ENCODE peak calls at places on chromosomes 4 and X, in seven cellular contexts. E is CD4-positive, alpha-beta memory T cell; L is activated T-helper 1 cell treated with anti-CD3 and anti-CD28 coated beads, Interleukin-2, amount 50 U/mL, for 16 hours; X is stimulated activated CD4-positive, alpha-beta T cell treated with anti-CD3 and anti-CD28 coated beads, Interleukin-4, amount 100 ng/mL, for 1 hour; H is activated naive CD4-positive, alpha-beta T cell treated with anti-CD3 and anti-CD28 coated beads for 36 hours; K is AG08395; V is neural crest cell. B is an unnamed sample.
A peak's percentile ranks its signal among the peaks of the same experiment; 100 is the strongest.

GRCh38 chrX:39936886-39937770 is 160.6 kb downstream of the BCOR start:
- DNase-seq in X (peak; percentile 4), H (peak; percentile 31), L (no peak), E (peak; percentile 6), K (no peak), V (no peak), B (no peak)

GRCh38 chr4:73066928-73067327 is 2.6 kb downstream of the COX18 start:
- DNase-seq in V (no peak), X (no peak), E (peak; percentile 31), L (no peak), K (no peak), H (peak; percentile 53), B (no peak)

GRCh38 chr4:101349346-101350064 is 2.2 kb upstream of the PPP3CA start:
- DNase-seq in X (no peak), H (no peak), E (no peak), L (no peak), K (no peak), V (no peak), B (no peak)

GRCh38 chrX:107718156-107718621 is 57.4 kb downstream of the TSC22D3 start:
- DNase-seq in H (peak; percentile 83), V (peak; percentile 61), K (peak; percentile 78), X (peak; percentile 51), E (peak; percentile 75), L (peak; percentile 55), B (peak; percentile 74)

GRCh38 chr4:14679906-14680305 is 322.4 kb upstream of the CPEB2 start:
- DNase-seq in X (no peak), V (no peak), K (no peak), E (no peak), L (no peak), H (no peak), B (no peak)

GRCh38 chrX:129000018-129000417 is 523.3 kb downstream of the SMARCA1 start:
- DNase-seq in E (no peak), L (no peak), K (no peak), V (no peak), H (no peak), X (no peak), B (no peak)

GRCh38 chr4:94887027-94887426 is 129.3 kb downstream of the BMPR1B start:
- DNase-seq in X (no peak), K (no peak), L (no peak), H (no peak), E (no peak), V (no peak), B (no peak)

GRCh38 chrX:151013164-151013743 is 30.1 kb downstream of the HMGB3 start:
- DNase-seq in L (no peak), H (no peak), V (no peak), K (no peak), E (no peak), X (no peak), B (no peak)

GRCh38 chr4:4659871-4660651 is 118.2 kb upstream of the STX18 start:
- DNase-seq in K (peak; percentile 92), X (no peak), V (no peak), L (no peak), E (no peak), H (no peak), B (no peak)

GRCh38 chr4:73539386-73539785 is 57.8 kb downstream of the AFM start:
- DNase-seq in V (no peak), K (no peak), H (no peak), L (no peak), X (no peak), E (no peak), B (no peak)

GRCh38 chr4:41426523-41426922 is 111.4 kb upstream of the LIMCH1 start:
- DNase-seq in X (no peak), V (no peak), K (no peak), L (no peak), E (no peak), H (no peak), B (no peak)

GRCh38 chr4:72899214-72899613 is 170.3 kb downstream of the COX18 start:
- DNase-seq in V (no peak), L (no peak), X (no peak), K (no peak), H (no peak), E (no peak), B (no peak)

GRCh38 chrX:71131510-71131909 is 13.1 kb downstream of the MED12 start:
- DNase-seq in E (no peak), L (no peak), K (no peak), V (no peak), X (no peak), H (no peak), B (no peak)

GRCh38 chr4:150722908-150723362 is 141.0 kb downstream of the MAB21L2 start:
- DNase-seq in E (no peak), V (no peak), L (no peak), K (no peak), X (no peak), H (no peak), B (no peak)

GRCh38 chr4:60562353-60562752 is 637.8 kb upstream of the ADGRL3 start:
- DNase-seq in E (no peak), X (no peak), V (no peak), K (no peak), H (no peak), L (no peak), B (no peak)